ENCODE peak calls at places on chromosomes 4 and X, in six cellular contexts. Y, D, E, T, R and I are unnamed samples.

GRCh38 chrX:29826651-29827206 is 388.6 kb upstream of the MAGEB2 start:
- DNase-seq in T (no peak), D (no peak), R (no peak), Y (no peak), E (no peak), I (no peak)

GRCh38 chrX:24528605-24529004 is 63.5 kb downstream of the PDK3 start:
- DNase-seq in Y (no peak), T (no peak), E (no peak), D (no peak), R (no peak), I (no peak)

GRCh38 chr4:143514432-143514831 is 930 bp downstream of the SMARCA5 start:
- DNase-seq in E (peak), Y (peak), D (peak), R (peak), T (peak), I (peak)

GRCh38 chr4:16437836-16438235 is 211.6 kb upstream of the TAPT1 start:
- DNase-seq in Y (no peak), T (no peak), R (no peak), D (no peak), E (no peak), I (no peak)

GRCh38 chrX:13377537-13377936 is 57.7 kb upstream of the ATXN3L start:
- DNase-seq in R (no peak), T (no peak), Y (no peak), D (no peak), E (no peak), I (no peak)

GRCh38 chr4:77263247-77263646 is 106.2 kb downstream of the CCNG2 start:
- DNase-seq in R (no peak), T (no peak), Y (no peak), E (no peak), D (no peak), I (no peak)

GRCh38 chr4:72280252-72280651 is 248.5 kb downstream of the NPFFR2 start:
- DNase-seq in D (no peak), Y (no peak), T (no peak), R (no peak), E (no peak), I (no peak)

GRCh38 chr4:167873536-167873935 is 218.8 kb upstream of the ANXA10 start:
- DNase-seq in T (no peak), E (no peak), D (no peak), Y (no peak), R (no peak), I (no peak)

GRCh38 chrX:147884958-147885357 is 26.8 kb upstream of the FMR1 start:
- DNase-seq in T (no peak), Y (no peak), E (no peak), R (peak), D (no peak), I (no peak)

GRCh38 chr4:61795998-61796397 is 595.9 kb downstream of the ADGRL3 start:
- DNase-seq in R (no peak), T (no peak), E (no peak), D (no peak), Y (no peak), I (no peak)

GRCh38 chrX:57596109-57596870 is 4.5 kb downstream of the ZXDB start:
- DNase-seq in E (peak), D (no peak), R (peak), Y (no peak), T (no peak), I (no peak)

GRCh38 chr4:176790398-176790797 is 2.3 kb downstream of the VEGFC start:
- DNase-seq in T (no peak), D (no peak), R (no peak), Y (no peak), E (no peak), I (no peak)

GRCh38 chrX:16212436-16212835 is 45.2 kb downstream of the MAGEB17 start:
- DNase-seq in E (peak), R (peak), D (no peak), Y (no peak), T (no peak), I (no peak)

GRCh38 chrX:115602308-115602707 is 41.3 kb downstream of the PLS3 start:
- DNase-seq in E (no peak), T (no peak), D (no peak), R (no peak), Y (no peak), I (no peak)

GRCh38 chr4:106502106-106502699 is 133.6 kb upstream of the GIMD1 start:
- DNase-seq in D (peak), E (peak), R (peak), T (peak), Y (peak), I (peak)

GRCh38 chr4:1194028-1194900 is 21.9 kb upstream of the SPON2 start:
- DNase-seq in E (peak), D (no peak), R (no peak), Y (no peak), T (no peak), I (peak)

GRCh38 chrX:116872931-116873330 is 410.2 kb upstream of the CT83 start:
- DNase-seq in T (no peak), D (no peak), R (no peak), E (no peak), Y (no peak), I (no peak)

GRCh38 chr4:21885241-21885640 is 63.3 kb downstream of the KCNIP4 start:
- DNase-seq in R (no peak), D (no peak), Y (no peak), E (no peak), T (no peak), I (no peak)

GRCh38 chr4:68271851-68272756 is 26.6 kb upstream of the TMPRSS11B start:
- DNase-seq in R (peak), E (peak), Y (no peak), T (peak), D (peak), I (peak)

GRCh38 chrX:66110112-66110511 is 53.9 kb upstream of the HEPH start:
- DNase-seq in R (no peak), D (peak), T (peak), Y (no peak), E (peak), I (peak)

GRCh38 chr4:185932491-185932890 is 120.5 kb upstream of the SORBS2 start:
- DNase-seq in E (no peak), R (no peak), T (no peak), D (no peak), Y (no peak), I (no peak)

GRCh38 chr4:1298461-1298860 is 8.8 kb downstream of the MAEA start:
- DNase-seq in T (no peak), Y (no peak), D (no peak), E (no peak), R (no peak), I (no peak)

GRCh38 chr4:48490012-48490679 is at the start of gene ZAR1:
- DNase-seq in T (no peak), E (no peak), R (no peak), D (no peak), Y (no peak), I (peak)

GRCh38 chr4:146072381-146072780 is 103.1 kb upstream of the LSM6 start:
- DNase-seq in R (no peak), T (no peak), E (no peak), Y (no peak), D (no peak), I (no peak)

DNA sequence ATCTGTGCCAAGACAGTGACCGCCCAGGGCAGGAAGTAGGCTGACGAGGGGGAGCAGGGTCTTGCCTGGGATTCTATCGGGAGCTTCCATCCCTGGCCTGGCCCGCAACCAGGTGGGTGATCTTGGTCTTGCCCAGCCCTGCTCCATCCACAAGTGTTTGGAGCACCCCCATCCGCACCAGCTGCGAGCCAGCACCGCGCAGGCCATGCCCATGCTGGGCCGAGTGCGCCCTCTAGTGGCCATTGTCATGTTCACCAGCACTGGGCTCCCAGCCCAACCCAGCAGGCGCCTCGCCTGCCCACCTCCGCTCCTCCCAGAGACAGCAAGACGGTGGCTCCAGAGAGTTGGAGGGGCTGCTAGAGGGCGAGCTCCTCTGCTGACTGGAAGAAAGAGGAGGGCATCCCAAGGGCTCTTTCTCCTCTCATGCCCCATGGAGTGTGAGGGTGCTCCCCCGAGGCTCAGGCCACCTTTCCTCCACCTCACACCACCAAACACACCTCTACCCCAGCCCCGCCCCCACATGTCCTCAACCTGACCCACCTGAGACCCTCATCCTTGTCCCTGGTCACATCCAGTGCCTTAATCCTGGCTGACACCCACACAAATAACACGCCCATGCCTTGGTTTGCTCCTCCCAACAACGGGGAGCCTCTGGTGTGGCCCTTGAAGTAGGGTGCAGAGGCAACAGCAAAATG is 9.8 kb upstream of the ATP2B3 start:
- DNase-seq in T (peak), Y (peak), D (peak), E (peak), R (peak), I (peak)
- TF ChIP-seq JUN in T (no peak), Y (no peak), D (no peak), E (no peak), R (no peak), I (no peak)

GRCh38 chr4:11765849-11766453 is 337.3 kb upstream of the HS3ST1 start:
- DNase-seq in Y (peak), D (peak), E (peak), R (peak), T (peak), I (peak)
- TF ChIP-seq JUN in Y (no peak), D (no peak), E (no peak), R (no peak), T (no peak), I (no peak)

GRCh38 chr4:75849459-75849858 is 52.8 kb downstream of the PPEF2 start:
- DNase-seq in E (peak), D (no peak), Y (no peak), T (no peak), R (no peak), I (peak)
- TF ChIP-seq JUN in E (no peak), D (no peak), Y (no peak), T (no peak), R (no peak), I (no peak)

GRCh38 chr4:108931926-108932325 is 169.1 kb upstream of the ETNPPL start:
- DNase-seq in Y (no peak), R (no peak), E (no peak), D (no peak), T (no peak), I (no peak)

GRCh38 chr4:108920688-108921087 is 157.8 kb upstream of the ETNPPL start:
- DNase-seq in D (no peak), Y (no peak), E (no peak), T (no peak), R (no peak), I (no peak)

GRCh38 chr4:108930186-108930585 is 167.3 kb upstream of the ETNPPL start:
- DNase-seq in R (no peak), Y (no peak), D (no peak), T (no peak), E (no peak), I (no peak)

GRCh38 chr4:108922191-108922590 is 159.3 kb upstream of the ETNPPL start:
- DNase-seq in R (no peak), E (no peak), Y (no peak), D (no peak), T (no peak), I (no peak)

DNA sequence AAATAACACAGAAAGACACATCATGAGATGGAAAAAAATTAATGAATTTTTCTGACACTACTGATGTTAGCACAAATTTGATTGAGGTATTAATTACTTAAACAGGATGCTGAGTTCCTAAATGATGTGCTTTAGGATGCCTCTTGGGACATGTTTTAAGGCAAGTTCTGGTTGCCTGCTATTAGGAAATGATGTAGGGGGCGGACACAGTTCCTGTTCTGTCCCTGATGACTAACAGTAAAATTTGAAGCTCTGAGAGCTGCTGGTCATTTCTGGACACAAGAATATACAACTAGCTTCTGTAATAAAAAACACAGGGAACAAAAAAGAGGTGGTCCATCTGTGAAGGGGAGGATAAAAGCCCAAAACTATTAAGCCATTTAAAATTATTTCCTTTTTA is 163.2 kb upstream of the ETNPPL start:
- DNase-seq in E (no peak), R (no peak), T (no peak), Y (no peak), D (no peak), I (no peak)
- TF ChIP-seq JUN in E (no peak), R (no peak), T (no peak), Y (no peak), D (no peak), I (no peak)

GRCh38 chr4:7820031-7820825 is 119.4 kb downstream of the AFAP1 start:
- DNase-seq in T (no peak), D (no peak), E (no peak), R (no peak), Y (no peak), I (no peak)

GRCh38 chr4:7823416-7823824 is 116.2 kb downstream of the AFAP1 start:
- DNase-seq in R (peak), E (peak), Y (no peak), T (no peak), D (no peak), I (no peak)

GRCh38 chr4:7824218-7824617 is 115.4 kb downstream of the AFAP1 start:
- DNase-seq in D (no peak), E (no peak), T (no peak), R (no peak), Y (no peak), I (no peak)

GRCh38 chr4:7821245-7822165 is 118.2 kb downstream of the AFAP1 start:
- DNase-seq in Y (no peak), D (no peak), T (no peak), R (no peak), E (no peak), I (no peak)

GRCh38 chr4:7822858-7823257 is 116.8 kb downstream of the AFAP1 start:
- DNase-seq in D (no peak), T (no peak), Y (no peak), R (no peak), E (no peak), I (no peak)
- TF ChIP-seq JUN in D (no peak), T (no peak), Y (no peak), R (no peak), E (no peak), I (no peak)

DNA sequence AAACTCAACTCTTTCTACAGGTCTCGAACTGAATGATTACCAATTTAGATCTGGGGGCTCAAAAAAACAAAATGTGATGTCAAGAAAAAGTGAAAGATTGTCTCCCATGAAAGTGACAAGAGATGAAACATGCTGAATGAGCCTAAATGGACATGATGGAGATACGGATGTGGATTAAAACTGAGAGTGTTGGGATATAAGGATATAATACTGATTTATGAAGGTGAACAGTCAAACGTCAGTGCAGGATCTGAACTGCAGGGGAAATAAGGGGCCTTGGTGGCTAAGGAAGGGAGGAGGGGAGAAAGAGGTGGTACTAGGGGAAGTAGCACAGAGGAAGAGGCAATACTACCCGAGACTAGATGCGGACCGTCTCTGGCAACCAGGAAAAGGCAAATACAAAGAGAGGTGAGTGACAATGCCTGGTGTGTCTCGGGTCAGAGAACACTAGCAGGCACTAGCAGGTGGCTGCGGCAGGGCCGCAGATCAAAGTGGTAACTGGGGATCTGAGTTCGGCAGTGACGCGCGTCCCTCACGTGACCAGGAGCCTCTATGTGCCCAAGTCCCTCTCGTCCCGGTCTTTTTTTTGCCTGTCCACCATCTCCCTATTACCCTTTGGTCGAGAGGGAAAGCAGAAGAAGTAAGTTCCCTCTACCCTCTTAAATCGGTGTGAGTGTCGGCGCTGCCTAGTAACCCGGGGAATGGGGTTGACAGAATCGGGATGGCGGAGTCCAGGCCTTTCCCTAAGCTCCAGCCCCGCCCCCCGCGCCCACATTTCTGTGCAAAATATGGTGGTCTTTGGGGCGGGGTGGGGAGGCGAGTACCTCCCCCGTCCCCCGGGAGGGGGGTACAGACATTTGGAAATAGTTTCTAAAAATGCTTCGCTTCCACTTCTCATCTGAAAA is at the start of gene TCEAL1:
- DNase-seq in D (no peak), R (peak), Y (no peak), T (peak), E (peak), I (peak)
- TF ChIP-seq JUN in D (no peak), R (no peak), Y (no peak), T (no peak), E (no peak), I (no peak)

GRCh38 chr4:108203377-108203776 is 34.6 kb upstream of the LEF1 start:
- DNase-seq in E (no peak), D (no peak), R (no peak), T (no peak), Y (no peak), I (no peak)

GRCh38 chr4:108199881-108200280 is 31.1 kb upstream of the LEF1 start:
- DNase-seq in R (no peak), E (no peak), D (no peak), Y (no peak), T (no peak), I (no peak)

GRCh38 chr4:108205859-108206258 is 37.1 kb upstream of the LEF1 start:
- DNase-seq in R (no peak), T (no peak), E (no peak), Y (no peak), D (no peak), I (no peak)

GRCh38 chr4:108201774-108202173 is 33.0 kb upstream of the LEF1 start:
- DNase-seq in R (no peak), T (no peak), Y (no peak), D (no peak), E (no peak), I (no peak)

GRCh38 chr4:108204518-108204917 is 35.8 kb upstream of the LEF1 start:
- DNase-seq in E (no peak), D (no peak), T (no peak), Y (no peak), R (no peak), I (no peak)
- TF ChIP-seq JUN in E (no peak), D (no peak), T (no peak), Y (no peak), R (no peak), I (no peak)